ENCODE peak calls at places on chromosomes 1 and 21, in four cellular contexts. One of them, this sample, is unnamed.

GRCh38 chr1:55898191-55898590 is 681.2 kb downstream of the PLPP3 start:
- DNase-seq in H1: no peak
- DNase-seq in GM12878: no peak
- DNase-seq in A549: peak; percentile 38
- DNase-seq in this sample: no peak

GRCh38 chr1:46725736-46726108 is 6.8 kb upstream of the EFCAB14 start:
- DNase-seq in H1: no peak
- DNase-seq in GM12878: no peak
- DNase-seq in A549: no peak
- DNase-seq in this sample: no peak

GRCh38 chr1:170461762-170462384 is 70.1 kb upstream of the GORAB start:
- DNase-seq in H1: no peak
- DNase-seq in GM12878: no peak
- DNase-seq in A549: no peak
- DNase-seq in this sample: no peak

GRCh38 chr1:23362218-23362713 is 7.4 kb downstream of the ZNF436 start:
- DNase-seq in A549: peak; percentile 37
- DNase-seq in H1: no peak
- DNase-seq in GM12878: no peak
- DNase-seq in this sample: no peak

GRCh38 chr1:165169028-165169427 is 187.5 kb downstream of the LMX1A start:
- DNase-seq in H1: no peak
- DNase-seq in GM12878: no peak
- DNase-seq in A549: no peak
- DNase-seq in this sample: no peak

GRCh38 chr1:20233866-20234265 is 47.5 kb upstream of the PLA2G2C start:
- DNase-seq in H1: no peak
- DNase-seq in A549: no peak
- DNase-seq in GM12878: no peak
- DNase-seq in this sample: no peak

GRCh38 chr1:112794654-112795239 is 79.6 kb upstream of the PPM1J start:
- DNase-seq in A549: no peak
- DNase-seq in H1: no peak
- DNase-seq in GM12878: no peak
- DNase-seq in this sample: peak; percentile 52

GRCh38 chr1:48007044-48007443 is 9.9 kb upstream of the TRABD2B start:
- DNase-seq in GM12878: no peak
- DNase-seq in A549: peak; percentile 50
- DNase-seq in H1: no peak
- DNase-seq in this sample: no peak

GRCh38 chr21:33767960-33768359 is 125.7 kb downstream of the ITSN1 start:
- DNase-seq in H1: no peak
- DNase-seq in A549: no peak
- DNase-seq in GM12878: no peak
- DNase-seq in this sample: no peak

GRCh38 chr1:11590395-11590794 is 63.8 kb downstream of the FBXO2 start:
- DNase-seq in GM12878: no peak
- DNase-seq in H1: peak; percentile 78
- DNase-seq in A549: no peak
- DNase-seq in this sample: peak; percentile 36
- TF ChIP-seq HDAC2 in GM12878: no peak
- TF ChIP-seq HDAC2 in H1: no peak
- TF ChIP-seq HDAC2 in A549: no peak
- TF ChIP-seq HDAC2 in this sample: no peak

DNA sequence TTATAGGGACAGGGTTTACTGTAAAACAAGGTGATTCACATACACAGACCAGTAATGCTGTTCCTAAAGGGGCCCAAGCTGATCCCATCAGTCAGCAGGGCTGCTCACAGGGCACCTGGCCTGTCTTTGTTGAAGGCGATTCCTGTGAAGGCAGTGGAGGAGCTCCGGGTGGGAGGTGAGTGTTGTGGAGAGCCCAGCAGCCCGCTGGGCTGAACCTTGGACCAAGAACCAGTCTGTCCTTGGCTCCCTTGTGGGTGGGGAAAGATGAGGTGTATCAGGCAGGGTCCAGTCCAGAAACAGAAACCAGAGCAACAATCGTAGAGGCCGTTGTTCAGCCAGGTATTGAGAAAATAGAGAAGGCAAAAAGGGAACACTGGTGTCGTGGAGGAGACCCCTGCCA is 12.5 kb downstream of the PDXK start:
- DNase-seq in H1: no peak
- DNase-seq in A549: no peak
- DNase-seq in GM12878: no peak
- DNase-seq in this sample: no peak
- TF ChIP-seq USF2 in H1: no peak
- TF ChIP-seq USF2 in A549: no peak
- TF ChIP-seq USF2 in GM12878: no peak
- TF ChIP-seq USF2 in this sample: no peak

DNA sequence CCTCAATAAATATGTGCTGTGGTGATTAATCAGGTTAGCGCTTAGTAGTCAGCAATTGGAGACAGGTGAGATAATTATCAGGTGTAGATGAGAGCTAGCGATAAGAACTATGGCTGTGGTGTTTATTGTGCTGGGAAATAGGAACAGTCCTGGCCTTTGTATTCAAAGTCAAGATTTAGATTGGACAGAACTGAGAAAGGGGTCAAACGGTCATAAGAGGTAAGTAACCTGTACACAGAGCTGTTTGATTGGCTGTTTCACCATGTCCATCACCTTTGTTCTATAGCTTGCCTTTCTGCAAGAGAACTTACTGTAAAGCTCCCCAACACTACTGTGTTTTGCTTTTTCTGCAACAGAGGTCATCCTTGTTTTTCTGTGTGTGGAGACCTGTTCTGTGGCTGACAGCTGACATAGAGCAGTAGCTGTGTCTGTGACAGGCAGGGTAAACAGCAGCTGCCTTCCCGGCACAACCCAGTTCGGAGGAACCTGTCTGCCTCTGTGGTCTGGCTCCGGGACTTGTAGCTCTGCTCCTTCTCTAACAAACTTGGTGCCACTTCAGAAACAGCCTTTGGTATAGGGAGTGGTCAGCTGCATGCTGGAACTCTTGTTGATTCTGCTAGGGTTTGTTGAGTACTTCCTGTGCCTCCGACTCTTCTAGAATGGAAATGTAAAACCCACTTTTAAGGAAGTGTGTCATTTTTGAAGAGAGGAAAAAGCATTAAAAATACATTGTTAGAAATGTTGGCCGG is 21.1 kb upstream of the CDC42 start:
- DNase-seq in GM12878: no peak
- DNase-seq in H1: no peak
- DNase-seq in A549: no peak
- DNase-seq in this sample: no peak
- TF ChIP-seq HDAC2 in GM12878: no peak
- TF ChIP-seq HDAC2 in H1: no peak
- TF ChIP-seq HDAC2 in A549: no peak
- TF ChIP-seq HDAC2 in this sample: no peak

DNA sequence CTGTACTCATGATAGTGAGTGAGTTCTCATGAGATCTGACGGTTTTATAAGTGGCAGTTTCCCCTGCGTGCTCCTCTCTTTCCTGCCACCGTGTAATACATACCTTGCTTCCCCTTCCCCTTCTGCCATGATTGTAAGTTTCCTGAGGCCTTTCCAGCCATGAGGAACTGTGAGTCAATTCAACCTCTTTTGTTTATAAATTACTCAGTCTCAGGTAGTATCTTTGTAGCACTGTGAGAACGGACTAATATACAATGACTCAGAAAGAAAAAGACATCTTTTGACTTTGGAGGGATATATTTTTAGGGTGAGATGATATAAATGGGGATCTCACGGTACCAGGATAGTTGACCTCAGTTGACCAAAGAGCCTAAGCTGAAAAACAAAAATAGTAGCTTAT is 74.7 kb upstream of the BACH1 start:
- DNase-seq in GM12878: no peak
- DNase-seq in H1: no peak
- DNase-seq in A549: no peak
- DNase-seq in this sample: no peak
- TF ChIP-seq USF2 in GM12878: no peak
- TF ChIP-seq USF2 in H1: no peak
- TF ChIP-seq USF2 in A549: no peak
- TF ChIP-seq USF2 in this sample: no peak

This sample was measured in K562.